ENCODE peak calls at places on chromosomes 2 and 18, in seven cellular contexts. One of them, this sample, is unnamed.

GRCh38 chr2:72712977-72713376 is 112.9 kb downstream of the EXOC6B start:
- DNase-seq in SK-N-SH: no peak
- DNase-seq in H1: no peak
- DNase-seq in HepG2: no peak
- DNase-seq in GM12878: no peak
- DNase-seq in HCT116: no peak
- DNase-seq in K562: no peak
- DNase-seq in this sample: no peak

GRCh38 chr2:57848723-57849122 is 197.9 kb upstream of the VRK2 start:
- DNase-seq in HCT116: no peak
- DNase-seq in HepG2: no peak
- DNase-seq in K562: no peak
- DNase-seq in SK-N-SH: no peak
- DNase-seq in GM12878: no peak
- DNase-seq in H1: no peak
- DNase-seq in this sample: no peak

GRCh38 chr2:198325359-198325758 is 521.0 kb downstream of the PLCL1 start:
- DNase-seq in SK-N-SH: no peak
- DNase-seq in HepG2: no peak
- DNase-seq in HCT116: no peak
- DNase-seq in GM12878: no peak
- DNase-seq in K562: no peak
- DNase-seq in H1: no peak
- DNase-seq in this sample: no peak

GRCh38 chr2:50438293-50438692 is 593.6 kb downstream of the NRXN1 start:
- DNase-seq in HCT116: no peak
- DNase-seq in H1: no peak
- DNase-seq in GM12878: no peak
- DNase-seq in SK-N-SH: no peak
- DNase-seq in K562: no peak
- DNase-seq in HepG2: no peak
- DNase-seq in this sample: no peak

GRCh38 chr2:191169456-191170300 is 18.9 kb upstream of the STAT4 start:
- DNase-seq in HCT116: no peak
- DNase-seq in SK-N-SH: no peak
- DNase-seq in HepG2: no peak
- DNase-seq in GM12878: no peak
- DNase-seq in H1: no peak
- DNase-seq in K562: no peak
- DNase-seq in this sample: no peak

GRCh38 chr18:48781041-48781989 is 169.4 kb downstream of the SMAD7 start:
- DNase-seq in HCT116: no peak
- DNase-seq in H1: no peak
- DNase-seq in GM12878: no peak
- DNase-seq in HepG2: peak
- DNase-seq in SK-N-SH: peak
- DNase-seq in K562: peak
- DNase-seq in this sample: no peak

GRCh38 chr2:8307779-8308178 is 374.1 kb upstream of the ID2 start:
- DNase-seq in HCT116: no peak
- DNase-seq in SK-N-SH: no peak
- DNase-seq in HepG2: no peak
- DNase-seq in GM12878: no peak
- DNase-seq in K562: no peak
- DNase-seq in H1: no peak
- DNase-seq in this sample: no peak

GRCh38 chr2:95074663-95075439 is 46.8 kb downstream of the MRPS5 start:
- DNase-seq in HCT116: no peak
- DNase-seq in HepG2: no peak
- DNase-seq in K562: no peak
- DNase-seq in H1: no peak
- DNase-seq in GM12878: no peak
- DNase-seq in SK-N-SH: no peak
- DNase-seq in this sample: no peak

GRCh38 chr2:121955313-121956211 is 200.1 kb downstream of the TSN start:
- DNase-seq in H1: no peak
- DNase-seq in K562: no peak
- DNase-seq in GM12878: no peak
- DNase-seq in HCT116: no peak
- DNase-seq in HepG2: no peak
- DNase-seq in SK-N-SH: peak
- DNase-seq in this sample: no peak

GRCh38 chr18:74380916-74381315 is 65.3 kb downstream of the C18orf63 start:
- DNase-seq in SK-N-SH: no peak
- DNase-seq in H1: peak
- DNase-seq in HepG2: no peak
- DNase-seq in K562: no peak
- DNase-seq in HCT116: no peak
- DNase-seq in GM12878: no peak
- DNase-seq in this sample: no peak

GRCh38 chr18:33558529-33558928 is 19.5 kb upstream of the ASXL3 start:
- DNase-seq in H1: no peak
- DNase-seq in HCT116: no peak
- DNase-seq in GM12878: no peak
- DNase-seq in HepG2: no peak
- DNase-seq in K562: no peak
- DNase-seq in SK-N-SH: no peak
- DNase-seq in this sample: no peak

GRCh38 chr2:210686401-210686800 is 130.0 kb downstream of the CPS1 start:
- DNase-seq in H1: no peak
- DNase-seq in HCT116: no peak
- DNase-seq in K562: no peak
- DNase-seq in HepG2: peak
- DNase-seq in GM12878: no peak
- DNase-seq in SK-N-SH: no peak
- DNase-seq in this sample: no peak

GRCh38 chr2:63734510-63734909 is 107.2 kb upstream of the UGP2 start:
- DNase-seq in GM12878: no peak
- DNase-seq in H1: no peak
- DNase-seq in HepG2: peak
- DNase-seq in SK-N-SH: no peak
- DNase-seq in HCT116: no peak
- DNase-seq in K562: no peak
- DNase-seq in this sample: peak

GRCh38 chr2:11056614-11057013 is 98.7 kb upstream of the SLC66A3 start:
- DNase-seq in HepG2: no peak
- DNase-seq in GM12878: no peak
- DNase-seq in SK-N-SH: peak
- DNase-seq in K562: no peak
- DNase-seq in HCT116: peak
- DNase-seq in H1: no peak
- DNase-seq in this sample: no peak

GRCh38 chr2:10305254-10305635 is 2.5 kb downstream of the HPCAL1 start:
- DNase-seq in GM12878: no peak
- DNase-seq in HCT116: no peak
- DNase-seq in SK-N-SH: no peak
- DNase-seq in K562: no peak
- DNase-seq in H1: no peak
- DNase-seq in HepG2: no peak
- DNase-seq in this sample: no peak

GRCh38 chr2:11941201-11942041 is 195.0 kb downstream of the LPIN1 start:
- DNase-seq in H1: no peak
- DNase-seq in SK-N-SH: no peak
- DNase-seq in K562: peak
- DNase-seq in HCT116: no peak
- DNase-seq in HepG2: no peak
- DNase-seq in GM12878: no peak
- DNase-seq in this sample: no peak

GRCh38 chr18:29169599-29169998 is 992.7 kb upstream of the CDH2 start:
- DNase-seq in SK-N-SH: no peak
- DNase-seq in HCT116: no peak
- DNase-seq in H1: no peak
- DNase-seq in K562: no peak
- DNase-seq in HepG2: no peak
- DNase-seq in GM12878: no peak
- DNase-seq in this sample: no peak

GRCh38 chr18:48889115-48889941 is 61.4 kb downstream of the SMAD7 start:
- DNase-seq in GM12878: no peak
- DNase-seq in HepG2: no peak
- DNase-seq in K562: no peak
- DNase-seq in H1: peak
- DNase-seq in SK-N-SH: peak
- DNase-seq in HCT116: no peak
- DNase-seq in this sample: no peak

GRCh38 chr2:166957686-166958085 is 69.4 kb downstream of the XIRP2 start:
- DNase-seq in HepG2: peak
- DNase-seq in K562: no peak
- DNase-seq in HCT116: no peak
- DNase-seq in H1: no peak
- DNase-seq in GM12878: no peak
- DNase-seq in SK-N-SH: no peak
- DNase-seq in this sample: no peak

GRCh38 chr2:3608373-3609278 is 13.7 kb downstream of the COLEC11 start:
- DNase-seq in HepG2: no peak
- DNase-seq in SK-N-SH: no peak
- DNase-seq in H1: no peak
- DNase-seq in HCT116: no peak
- DNase-seq in K562: no peak
- DNase-seq in GM12878: no peak
- DNase-seq in this sample: no peak

GRCh38 chr2:77434880-77435279 is 87.3 kb downstream of the LRRTM4 start:
- DNase-seq in GM12878: no peak
- DNase-seq in SK-N-SH: no peak
- DNase-seq in K562: no peak
- DNase-seq in HCT116: no peak
- DNase-seq in HepG2: no peak
- DNase-seq in H1: no peak
- DNase-seq in this sample: no peak

DNA sequence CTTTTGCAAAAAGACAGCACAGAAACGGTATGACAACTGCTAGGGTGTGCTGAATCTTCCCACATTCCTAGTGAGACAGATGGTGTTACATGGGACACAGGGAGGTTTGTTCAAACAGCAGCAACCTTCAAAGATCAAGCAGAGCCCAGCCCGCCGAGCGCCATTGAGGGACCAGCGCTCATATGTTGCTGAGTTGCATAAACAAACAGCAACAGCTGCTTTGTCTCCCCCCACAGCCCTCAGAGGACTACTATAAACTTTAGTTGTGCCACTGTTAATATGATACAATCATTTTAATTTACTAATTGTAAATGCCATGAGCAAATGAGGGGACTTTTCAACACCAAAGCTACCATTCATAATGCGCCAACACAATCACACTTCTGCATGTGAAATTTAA is 117.6 kb downstream of the ZEB2 start:
- DNase-seq in HepG2: no peak
- DNase-seq in H1: no peak
- DNase-seq in SK-N-SH: peak
- DNase-seq in HCT116: no peak
- DNase-seq in GM12878: no peak
- DNase-seq in K562: no peak
- DNase-seq in this sample: no peak
- TF ChIP-seq JUND in HepG2: no peak
- TF ChIP-seq JUND in H1: no peak
- TF ChIP-seq JUND in SK-N-SH: no peak
- TF ChIP-seq JUND in HCT116: no peak
- TF ChIP-seq JUND in GM12878: no peak
- TF ChIP-seq JUND in K562: no peak
- TF ChIP-seq JUND in this sample: no peak

DNA sequence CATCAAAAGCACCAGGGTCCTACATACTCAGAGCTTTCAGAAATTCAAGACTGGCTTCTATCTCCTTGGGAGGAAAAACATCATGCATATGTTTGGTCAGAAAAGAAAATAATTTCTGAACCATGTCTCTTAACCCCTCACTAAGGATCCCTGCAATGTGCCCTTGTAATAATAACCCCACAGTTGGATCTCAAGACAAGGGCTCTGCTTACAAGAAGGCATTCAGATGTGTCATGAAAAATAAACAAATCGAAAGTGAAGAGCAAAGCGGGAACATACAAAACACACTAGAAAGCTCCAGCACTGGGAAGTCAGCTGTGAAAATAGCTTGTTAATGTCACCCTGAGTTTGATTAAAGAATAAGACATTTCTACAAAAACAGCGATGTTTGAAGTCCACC is 174.4 kb downstream of the PID1 start:
- DNase-seq in K562: no peak
- DNase-seq in HepG2: no peak
- DNase-seq in GM12878: no peak
- DNase-seq in SK-N-SH: no peak
- DNase-seq in HCT116: no peak
- DNase-seq in H1: no peak
- DNase-seq in this sample: no peak
- TF ChIP-seq JUND in K562: no peak
- TF ChIP-seq JUND in HepG2: no peak
- TF ChIP-seq JUND in GM12878: no peak
- TF ChIP-seq JUND in SK-N-SH: no peak
- TF ChIP-seq JUND in HCT116: no peak
- TF ChIP-seq JUND in H1: no peak
- TF ChIP-seq JUND in this sample: no peak

DNA sequence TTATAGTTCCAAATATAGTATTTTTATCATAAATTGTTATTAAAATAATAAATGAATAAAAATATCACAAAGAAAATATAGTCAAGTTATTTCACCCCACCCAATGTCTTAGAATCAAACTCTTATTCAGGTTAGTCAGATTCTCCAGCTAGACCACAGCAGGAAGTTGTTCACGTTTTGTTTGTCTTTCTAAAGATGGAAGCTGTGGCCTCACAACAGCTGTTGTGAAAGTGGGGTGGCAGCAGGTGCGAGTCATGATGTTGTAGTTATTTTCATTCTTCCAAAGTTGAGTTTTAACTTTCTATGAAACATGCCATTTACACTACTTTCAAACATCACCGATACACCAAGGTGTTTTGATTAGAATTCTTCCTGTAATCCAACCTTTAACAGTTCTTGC is 272.9 kb downstream of the SLC8A1 start:
- DNase-seq in K562: no peak
- DNase-seq in SK-N-SH: no peak
- DNase-seq in HCT116: no peak
- DNase-seq in H1: no peak
- DNase-seq in HepG2: no peak
- DNase-seq in GM12878: no peak
- DNase-seq in this sample: no peak
- TF ChIP-seq JUND in K562: no peak
- TF ChIP-seq JUND in SK-N-SH: no peak
- TF ChIP-seq JUND in HCT116: no peak
- TF ChIP-seq JUND in H1: no peak
- TF ChIP-seq JUND in HepG2: no peak
- TF ChIP-seq JUND in GM12878: no peak
- TF ChIP-seq JUND in this sample: no peak

GRCh38 chr2:236755278-236755840 is 185.7 kb downstream of the ACKR3 start:
- DNase-seq in H1: no peak
- DNase-seq in SK-N-SH: no peak
- DNase-seq in HCT116: no peak
- DNase-seq in GM12878: no peak
- DNase-seq in HepG2: no peak
- DNase-seq in K562: no peak
- DNase-seq in this sample: no peak

GRCh38 chr2:236758406-236758805 is 188.8 kb downstream of the ACKR3 start:
- DNase-seq in K562: no peak
- DNase-seq in H1: no peak
- DNase-seq in HepG2: peak
- DNase-seq in HCT116: no peak
- DNase-seq in GM12878: no peak
- DNase-seq in SK-N-SH: no peak
- DNase-seq in this sample: no peak

GRCh38 chr2:236752111-236752510 is 182.5 kb downstream of the ACKR3 start:
- DNase-seq in GM12878: no peak
- DNase-seq in HCT116: no peak
- DNase-seq in SK-N-SH: no peak
- DNase-seq in H1: no peak
- DNase-seq in K562: no peak
- DNase-seq in HepG2: no peak
- DNase-seq in this sample: no peak

GRCh38 chr2:236753611-236754010 is 184.0 kb downstream of the ACKR3 start:
- DNase-seq in GM12878: no peak
- DNase-seq in HCT116: no peak
- DNase-seq in SK-N-SH: no peak
- DNase-seq in HepG2: no peak
- DNase-seq in K562: no peak
- DNase-seq in H1: no peak
- DNase-seq in this sample: no peak

GRCh38 chr2:236754234-236754924 is 184.8 kb downstream of the ACKR3 start:
- DNase-seq in HepG2: no peak
- DNase-seq in SK-N-SH: no peak
- DNase-seq in H1: no peak
- DNase-seq in HCT116: no peak
- DNase-seq in K562: no peak
- DNase-seq in GM12878: no peak
- DNase-seq in this sample: no peak
- TF ChIP-seq JUND in HepG2: no peak
- TF ChIP-seq JUND in SK-N-SH: no peak
- TF ChIP-seq JUND in H1: no peak
- TF ChIP-seq JUND in HCT116: no peak
- TF ChIP-seq JUND in K562: no peak
- TF ChIP-seq JUND in GM12878: no peak
- TF ChIP-seq JUND in this sample: no peak

This sample was measured in T47D.